ENCODE peak calls at places on chromosomes 7 and 10, in six cellular contexts. F is AG10803, S is sigmoid colon, A is B cell, E is transverse colon, G is spleen. V is an unnamed sample.
A peak's percentile ranks its signal among the peaks of the same experiment; 100 is the strongest.

GRCh38 chr10:129877773-129878371 is 86.2 kb downstream of the EBF3 start:
- DNase-seq in F (no peak), S (no peak), A (peak; percentile 17), E (no peak), G (no peak), V (no peak)

GRCh38 chr10:115417585-115418265 is 324.6 kb downstream of the ATRNL1 start:
- DNase-seq in F (peak; percentile 6), S (peak; percentile 44), A (peak; percentile 1), E (peak; percentile 8), G (no peak), V (no peak)

GRCh38 chr10:132549416-132549815 is 11.8 kb downstream of the INPP5A start:
- DNase-seq in F (no peak), S (no peak), A (peak; percentile 19), E (no peak), G (peak; percentile 80), V (no peak)

GRCh38 chr7:159091041-159091440 is 53.6 kb downstream of the VIPR2 start:
- DNase-seq in F (no peak), S (peak; percentile 44), A (no peak), E (no peak), G (peak; percentile 57), V (no peak)

GRCh38 chr7:130966246-130967009 is 232.4 kb upstream of the KLF14 start:
- DNase-seq in F (peak; percentile 81), S (no peak), A (no peak), E (no peak), G (no peak), V (no peak)

GRCh38 chr7:119395024-119395423 is 878.0 kb upstream of the KCND2 start:
- DNase-seq in F (no peak), S (no peak), A (no peak), E (no peak), G (no peak), V (no peak)

GRCh38 chr10:59708816-59709471 is 706 bp downstream of the SLC16A9 start:
- DNase-seq in F (no peak), S (peak; percentile 58), A (peak; percentile 31), E (peak; percentile 49), G (peak; percentile 80), V (no peak)

GRCh38 chr7:28885771-28886170 is 72.4 kb downstream of the TRIL start:
- DNase-seq in F (no peak), S (no peak), A (no peak), E (no peak), G (no peak), V (no peak)

GRCh38 chr7:27526991-27527722 is 135.5 kb downstream of the HIBADH start:
- DNase-seq in F (peak; percentile 53), S (no peak), A (no peak), E (no peak), G (no peak), V (no peak)

GRCh38 chr7:115679976-115680375 is 350.6 kb downstream of the TFEC start:
- DNase-seq in F (peak; percentile 43), S (no peak), A (peak; percentile 7), E (peak; percentile 10), G (no peak), V (no peak)

GRCh38 chr7:31899356-31899927 is 170.8 kb downstream of the PDE1C start:
- DNase-seq in F (no peak), S (no peak), A (no peak), E (no peak), G (no peak), V (no peak)

GRCh38 chr7:28891192-28891872 is 66.8 kb downstream of the TRIL start:
- DNase-seq in F (no peak), S (no peak), A (no peak), E (no peak), G (no peak), V (no peak)

GRCh38 chr10:61629594-61629993 is 33.1 kb upstream of the CABCOCO1 start:
- DNase-seq in F (no peak), S (no peak), A (no peak), E (no peak), G (no peak), V (no peak)

GRCh38 chr10:117365612-117366011 is 9.6 kb downstream of the PDZD8 start:
- DNase-seq in F (no peak), S (no peak), A (no peak), E (peak; percentile 36), G (no peak), V (no peak)

GRCh38 chr10:112295853-112296830 is 12.9 kb downstream of the TECTB start:
- DNase-seq in F (peak; percentile 55), S (no peak), A (no peak), E (no peak), G (no peak), V (no peak)

GRCh38 chr7:1081931-1082401 is 5.9 kb upstream of the GPER1 start:
- DNase-seq in F (no peak), S (no peak), A (no peak), E (no peak), G (no peak), V (no peak)

GRCh38 chr10:47370015-47370767 is 13.9 kb downstream of the ZNF488 start:
- DNase-seq in F (no peak), S (peak; percentile 28), A (no peak), E (no peak), G (peak; percentile 34), V (no peak)

GRCh38 chr7:102425639-102426267 is 7.6 kb upstream of the ORAI2 start:
- DNase-seq in F (no peak), S (no peak), A (peak; percentile 93), E (peak; percentile 83), G (peak; percentile 98), V (peak; percentile 84)

GRCh38 chr7:103626776-103627175 is 180.8 kb upstream of the SLC26A5 start:
- DNase-seq in F (peak; percentile 44), S (no peak), A (no peak), E (no peak), G (no peak), V (no peak)

GRCh38 chr10:132132391-132132841 is 54.3 kb upstream of the DPYSL4 start:
- DNase-seq in F (no peak), S (no peak), A (no peak), E (no peak), G (peak; percentile 61), V (no peak)

GRCh38 chr10:74418285-74418872 is 267.4 kb downstream of the ADK start:
- DNase-seq in F (peak; percentile 4), S (no peak), A (no peak), E (no peak), G (no peak), V (no peak)

GRCh38 chr7:101542527-101543241 is 86.4 kb downstream of the MYL10 start:
- DNase-seq in F (peak; percentile 25), S (no peak), A (peak; percentile 76), E (peak; percentile 79), G (peak; percentile 85), V (peak; percentile 66)

GRCh38 chr10:90983940-90984549 is 63.2 kb upstream of the ANKRD1 start:
- DNase-seq in F (no peak), S (no peak), A (no peak), E (no peak), G (no peak), V (no peak)

GRCh38 chr10:33600381-33600780 is 265.9 kb upstream of the NRP1 start:
- DNase-seq in F (no peak), S (no peak), A (no peak), E (no peak), G (no peak), V (no peak)

GRCh38 chr10:58796834-58797233 is 284.2 kb downstream of the BICC1 start:
- DNase-seq in F (no peak), S (no peak), A (no peak), E (no peak), G (no peak), V (no peak)

GRCh38 chr10:11673346-11674330 is 62.2 kb upstream of the USP6NL start:
- DNase-seq in F (peak; percentile 84), S (no peak), A (peak; percentile 38), E (no peak), G (peak; percentile 49), V (no peak)

GRCh38 chr10:15084502-15084922 is 4.1 kb downstream of the ACBD7 start:
- DNase-seq in F (peak; percentile 92), S (no peak), A (no peak), E (peak; percentile 25), G (no peak), V (no peak)

GRCh38 chr10:52121688-52122087 is 192.4 kb upstream of the DKK1 start:
- DNase-seq in F (peak; percentile 22), S (no peak), A (no peak), E (no peak), G (no peak), V (no peak)

GRCh38 chr10:72061491-72061890 is 26.9 kb downstream of the SPOCK2 start:
- DNase-seq in F (no peak), S (no peak), A (no peak), E (no peak), G (no peak), V (no peak)

GRCh38 chr10:122911889-122912484 is 1.6 kb downstream of the FAM24A start:
- DNase-seq in F (peak; percentile 28), S (no peak), A (peak; percentile 27), E (peak; percentile 24), G (no peak), V (peak; percentile 26)

DNA sequence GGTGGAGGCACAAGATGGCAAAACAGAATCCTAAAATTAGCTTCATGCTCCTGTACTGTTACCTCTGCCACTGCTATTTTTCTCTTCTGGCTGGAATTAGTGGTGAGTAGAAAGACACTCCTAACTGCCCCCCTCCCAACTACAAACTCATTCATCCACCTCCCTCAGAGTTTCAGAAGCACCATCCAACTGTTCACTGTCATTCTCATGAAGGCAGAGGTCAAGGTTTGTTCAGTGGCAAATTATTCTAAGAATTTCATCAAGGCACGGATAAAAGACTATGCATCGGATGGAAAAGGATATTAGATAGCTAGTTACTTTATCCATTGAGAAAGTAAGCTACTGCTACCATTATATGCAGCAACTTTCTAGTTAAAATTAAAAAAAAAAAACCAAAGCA is 59.7 kb downstream of the LRGUK start:
- DNase-seq in F (no peak), S (no peak), A (no peak), E (no peak), G (no peak), V (no peak)
- TF ChIP-seq CTCF in F (no peak), S (no peak), A (no peak), E (no peak), G (no peak), V (no peak)

GRCh38 chr7:124032369-124033092 is at the start of gene TMEM229A:
- DNase-seq in F (peak; percentile 14), S (peak; percentile 61), A (no peak), E (peak; percentile 42), G (peak; percentile 73), V (no peak)
- TF ChIP-seq CTCF in F (no peak), S (no peak), A (no peak), E (no peak), G (no peak), V (no peak)

GRCh38 chr7:128409435-128410091 is at the start of gene IMPDH1:
- DNase-seq in F (peak; percentile 71), S (peak; percentile 96), A (peak; percentile 89), E (peak; percentile 95), G (peak; percentile 99), V (peak; percentile 81)
- TF ChIP-seq CTCF in F (no peak), S (no peak), A (no peak), E (no peak), G (peak; percentile 16), V (no peak)

DNA sequence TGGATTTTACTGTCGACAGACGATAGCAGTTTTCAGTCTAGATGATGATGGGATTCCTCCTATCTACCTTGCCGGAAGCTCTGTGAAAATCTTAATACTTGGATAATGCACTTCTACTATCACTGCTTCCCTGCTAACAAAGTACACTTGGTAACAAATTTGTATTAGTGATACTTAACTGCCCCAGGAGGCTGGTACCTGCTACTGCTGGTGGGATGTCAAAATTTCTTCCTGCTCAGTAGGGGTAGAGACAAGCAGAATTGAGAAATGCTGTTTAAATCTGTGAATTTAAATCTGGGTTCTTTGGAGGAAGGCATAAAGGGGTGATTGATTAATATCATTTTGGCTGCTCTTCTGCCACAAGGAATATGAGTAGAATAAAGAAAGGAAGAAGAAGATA is 99.8 kb upstream of the STRIP2 start:
- DNase-seq in F (no peak), S (no peak), A (no peak), E (no peak), G (no peak), V (no peak)
- TF ChIP-seq CTCF in F (no peak), S (no peak), A (no peak), E (no peak), G (no peak), V (no peak)

V was measured in natural killer cell.